ENCODE peak calls at places on chromosome 1, in nine cellular contexts. N is NCI-H526; J is B cell; M is CD4-positive, alpha-beta T cell; Q is RKO; L is heart right ventricle; Z is fibroblast of the aortic adventitia; P is MV-4-11; V is upper lobe of left lung. C is an unnamed sample.

GRCh38 chr1:67484492-67484891 is 54.3 kb upstream of the SERBP1 start:
- DNase-seq in L (peak; percentile 12), M (no peak), J (no peak), Z (no peak), N (no peak), P (no peak), V (no peak), Q (no peak), C (no peak)

GRCh38 chr1:117169871-117170596 is 40.7 kb downstream of the VTCN1 start:
- DNase-seq in J (no peak), L (no peak), V (no peak), P (no peak), Q (no peak), M (no peak), N (no peak), Z (no peak), C (no peak)

GRCh38 chr1:13996334-13996733 is 296.3 kb downstream of the PRDM2 start:
- DNase-seq in N (no peak), J (no peak), P (no peak), Z (no peak), V (no peak), L (no peak), Q (no peak), M (no peak), C (peak; percentile 17)

GRCh38 chr1:54558434-54559030 is 10.5 kb downstream of the ACOT11 start:
- DNase-seq in Z (no peak), M (no peak), J (no peak), L (no peak), V (no peak), Q (no peak), N (no peak), P (no peak), C (no peak)

GRCh38 chr1:29506678-29507225 is 270.4 kb downstream of the PTPRU start:
- DNase-seq in Q (no peak), P (no peak), M (no peak), Z (no peak), N (no peak), V (no peak), J (no peak), L (peak; percentile 1), C (no peak)

GRCh38 chr1:164977561-164977960 is 379.0 kb downstream of the LMX1A start:
- DNase-seq in M (no peak), Z (no peak), L (no peak), V (no peak), P (no peak), Q (no peak), N (peak; percentile 30), J (no peak), C (no peak)

GRCh38 chr1:94012686-94013330 is 103.6 kb upstream of the GCLM start:
- DNase-seq in P (no peak), Z (peak; percentile 27), J (no peak), N (no peak), Q (no peak), V (no peak), M (no peak), L (no peak), C (no peak)

GRCh38 chr1:58792851-58793250 is 9.0 kb upstream of the JUN start:
- DNase-seq in N (no peak), L (no peak), M (no peak), P (no peak), Q (no peak), Z (no peak), J (no peak), V (no peak), C (no peak)

GRCh38 chr1:169326644-169327316 is 40.8 kb downstream of the NME7 start:
- DNase-seq in J (no peak), M (no peak), Z (peak; percentile 51), N (no peak), P (peak; percentile 32), V (no peak), Q (peak; percentile 18), L (no peak), C (no peak)

GRCh38 chr1:24199291-24199900 is 12.3 kb upstream of the IFNLR1 start:
- DNase-seq in J (peak; percentile 82), L (peak; percentile 60), V (peak; percentile 70), M (peak; percentile 78), Q (peak; percentile 57), Z (peak; percentile 70), N (peak; percentile 79), P (peak; percentile 37), C (peak; percentile 68)

GRCh38 chr1:32716312-32717126 is 13.9 kb upstream of the SYNC start:
- DNase-seq in P (no peak), Z (no peak), N (peak; percentile 99), L (no peak), J (peak; percentile 34), V (peak; percentile 95), Q (no peak), M (peak; percentile 55), C (peak; percentile 78)

GRCh38 chr1:154866995-154867795 is 2.9 kb downstream of the KCNN3 start:
- DNase-seq in J (no peak), N (peak; percentile 87), Q (peak; percentile 49), P (no peak), Z (peak; percentile 69), V (peak; percentile 37), M (no peak), L (no peak), C (no peak)

GRCh38 chr1:52426391-52426790 is 22.0 kb downstream of the PRPF38A start:
- DNase-seq in N (no peak), M (no peak), L (no peak), Z (peak; percentile 9), J (no peak), P (no peak), Q (no peak), V (no peak), C (no peak)

GRCh38 chr1:7732331-7732730 is 38.8 kb upstream of the VAMP3 start:
- DNase-seq in M (no peak), L (no peak), N (no peak), V (no peak), Q (no peak), Z (no peak), J (no peak), P (no peak), C (no peak)

GRCh38 chr1:30638811-30639210 is 84.6 kb downstream of the MATN1 start:
- DNase-seq in M (no peak), N (no peak), L (no peak), Z (no peak), Q (no peak), P (no peak), V (no peak), J (no peak), C (no peak)

GRCh38 chr1:98688110-98688739 is 26.7 kb downstream of the SNX7 start:
- DNase-seq in L (no peak), J (no peak), M (no peak), P (no peak), N (no peak), Q (no peak), Z (no peak), V (no peak), C (no peak)

GRCh38 chr1:17610713-17611112 is 71.2 kb downstream of the ARHGEF10L start:
- DNase-seq in P (no peak), Z (no peak), V (no peak), N (no peak), L (no peak), J (no peak), Q (no peak), M (no peak), C (no peak)

GRCh38 chr1:89065077-89065868 is at the start of gene GBP1:
- DNase-seq in L (peak; percentile 57), J (peak; percentile 48), Q (peak; percentile 7), Z (peak; percentile 88), N (no peak), V (no peak), P (peak; percentile 24), M (no peak), C (no peak)

GRCh38 chr1:35598895-35599294 is 25.8 kb downstream of the TFAP2E start:
- DNase-seq in N (peak; percentile 46), M (no peak), L (no peak), V (no peak), Z (no peak), P (no peak), Q (no peak), J (no peak), C (peak; percentile 67)

GRCh38 chr1:39525366-39526165 is 34.1 kb downstream of the BMP8A start:
- DNase-seq in Z (no peak), J (peak; percentile 81), L (peak; percentile 28), V (no peak), N (no peak), M (no peak), Q (no peak), P (peak; percentile 77), C (no peak)

GRCh38 chr1:41639332-41639936 is 155.0 kb upstream of the EDN2 start:
- DNase-seq in Z (no peak), L (no peak), N (no peak), M (no peak), V (no peak), P (no peak), Q (peak; percentile 46), J (no peak), C (peak; percentile 26)

GRCh38 chr1:46804926-46805325 is 6.1 kb downstream of the CYP4B1 start:
- DNase-seq in N (no peak), Z (no peak), J (no peak), M (no peak), Q (no peak), L (no peak), V (no peak), P (no peak), C (no peak)

C was measured in SK-MEL-5.